ENCODE peak calls at places on chromosome 10, in four cellular contexts. G is coronary artery, V is GM19239, J is NCI-H82. P is an unnamed sample.

GRCh38 chr10:43679509-43679908 is 30.8 kb upstream of the ZNF32 start:
- DNase-seq in J (no peak), G (no peak), V (no peak), P (no peak)

GRCh38 chr10:79070611-79071534 is 2.1 kb downstream of the ZMIZ1 start:
- DNase-seq in G (peak; percentile 98), J (peak; percentile 74), V (no peak), P (no peak)

GRCh38 chr10:128160335-128160734 is 34.1 kb upstream of the MKI67 start:
- DNase-seq in G (no peak), J (no peak), V (no peak), P (no peak)

GRCh38 chr10:75703191-75703861 is 271.9 kb downstream of the LRMDA start:
- DNase-seq in V (no peak), J (peak; percentile 3), G (no peak), P (no peak)

GRCh38 chr10:48271323-48271722 is 3.2 kb downstream of the FRMPD2 start:
- DNase-seq in G (no peak), J (no peak), V (no peak), P (peak; percentile 4)

GRCh38 chr10:7192831-7193348 is 217.9 kb downstream of the SFMBT2 start:
- DNase-seq in G (no peak), J (no peak), V (no peak), P (no peak)

GRCh38 chr10:90111671-90112070 is 410.3 kb downstream of the KIF20B start:
- DNase-seq in V (no peak), J (no peak), G (no peak), P (no peak)

GRCh38 chr10:77805676-77806075 is 120.9 kb downstream of the DLG5 start:
- DNase-seq in J (no peak), G (no peak), V (no peak), P (no peak)

GRCh38 chr10:102629661-102630614 is 14.3 kb upstream of the TRIM8 start:
- DNase-seq in G (no peak), J (no peak), V (no peak), P (no peak)

GRCh38 chr10:11919271-11919670 is 96.1 kb downstream of the PROSER2 start:
- DNase-seq in J (no peak), G (no peak), V (no peak), P (no peak)

GRCh38 chr10:131960631-131961046 is 21.1 kb downstream of the BNIP3 start:
- DNase-seq in V (no peak), G (no peak), J (no peak), P (no peak)

GRCh38 chr10:47406870-47407648 is 23.0 kb upstream of the ZNF488 start:
- DNase-seq in V (no peak), G (no peak), J (no peak), P (no peak)

GRCh38 chr10:112562803-112563663 is 116.0 kb downstream of the VTI1A start:
- DNase-seq in G (no peak), V (no peak), J (peak; percentile 4), P (no peak)

GRCh38 chr10:11403116-11403515 is 208.3 kb downstream of the USP6NL start:
- DNase-seq in V (no peak), J (no peak), G (peak; percentile 45), P (no peak)

GRCh38 chr10:6737758-6738463 is 157.8 kb upstream of the PRKCQ start:
- DNase-seq in G (no peak), J (no peak), V (no peak), P (no peak)

GRCh38 chr10:17076626-17077025 is 53.0 kb downstream of the CUBN start:
- DNase-seq in G (no peak), J (no peak), V (no peak), P (no peak)

GRCh38 chr10:51501396-51501795 is 198.0 kb downstream of the CSTF2T start:
- DNase-seq in V (no peak), J (no peak), G (no peak), P (no peak)

GRCh38 chr10:7475954-7476353 is 65.1 kb upstream of the SFMBT2 start:
- DNase-seq in J (no peak), G (no peak), V (no peak), P (no peak)

P was measured in GM10248.